ENCODE peak calls at places on chromosomes 6 and 20, in five cellular contexts. X, S, B, P and G are unnamed samples.

GRCh38 chr6:81465859-81466258 is 286.6 kb downstream of the TENT5A start:
- DNase-seq in X (peak), S (no peak), B (no peak), P (no peak), G (peak)

GRCh38 chr6:137799950-137800568 is 67.0 kb upstream of the TNFAIP3 start:
- DNase-seq in X (peak), S (no peak), B (no peak), P (peak), G (peak)

GRCh38 chr6:55009114-55009513 is 162.5 kb downstream of the FAM83B start:
- DNase-seq in X (no peak), S (no peak), B (no peak), P (no peak), G (no peak)

GRCh38 chr20:44993343-44993742 is 27.0 kb downstream of the STK4 start:
- DNase-seq in X (no peak), S (no peak), B (no peak), P (no peak), G (no peak)

GRCh38 chr20:46879386-46879785 is 15.3 kb upstream of the EYA2 start:
- DNase-seq in X (no peak), S (no peak), B (no peak), P (no peak), G (no peak)

GRCh38 chr6:18186033-18186432 is 30.8 kb downstream of the KDM1B start:
- DNase-seq in X (no peak), S (no peak), B (no peak), P (no peak), G (no peak)

GRCh38 chr6:4707011-4707410 is 69.2 kb upstream of the CDYL start:
- DNase-seq in X (no peak), S (no peak), B (no peak), P (no peak), G (no peak)

GRCh38 chr6:99347804-99348203 is 1.7 kb downstream of the FAXC start:
- DNase-seq in X (no peak), S (no peak), B (no peak), P (no peak), G (peak)

GRCh38 chr6:163264662-163265035 is 149.9 kb upstream of the QKI start:
- DNase-seq in X (no peak), S (no peak), B (no peak), P (no peak), G (no peak)
- TF ChIP-seq RFX5 in X (no peak), S (no peak), B (no peak), P (no peak), G (no peak)

DNA sequence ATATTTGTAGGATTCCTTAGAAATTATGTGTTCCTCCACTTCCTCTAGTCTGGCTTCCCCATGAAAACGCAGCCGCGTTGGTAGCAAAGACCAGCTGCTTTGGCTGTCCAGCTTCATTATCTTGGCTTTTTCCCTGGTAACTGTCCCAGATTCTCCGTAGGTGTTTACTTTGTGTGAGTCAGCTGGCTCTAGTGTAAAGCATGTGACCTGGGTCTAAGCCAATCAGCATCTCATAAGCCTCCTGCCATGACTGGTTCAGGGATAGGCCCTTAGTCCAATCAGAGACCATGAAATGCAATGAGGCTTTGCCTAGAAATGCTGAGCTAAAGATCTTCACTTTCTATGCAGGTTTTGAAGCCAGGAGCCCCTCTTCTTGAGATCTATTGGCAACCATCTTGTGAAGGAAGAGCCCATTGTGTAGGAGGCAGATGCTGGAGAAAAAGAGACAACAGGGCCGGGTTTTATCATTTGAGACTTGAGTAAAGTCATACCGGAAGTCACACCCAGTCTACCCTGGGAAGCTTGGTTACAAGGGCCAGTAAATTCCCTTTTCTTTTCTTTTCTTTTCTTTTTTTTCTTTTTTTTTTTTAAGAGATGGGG is 256.6 kb upstream of the RREB1 start:
- DNase-seq in X (peak), S (no peak), B (no peak), P (peak), G (no peak)
- TF ChIP-seq YY1 in X (no peak), S (peak), B (no peak), P (no peak), G (no peak)

GRCh38 chr6:34110610-34111009 is 35.3 kb downstream of the GRM4 start:
- DNase-seq in X (no peak), S (no peak), B (no peak), P (no peak), G (no peak)

GRCh38 chr6:34113532-34113931 is 32.4 kb downstream of the GRM4 start:
- DNase-seq in X (no peak), S (no peak), B (no peak), P (no peak), G (no peak)

GRCh38 chr6:34114695-34115395 is 31.0 kb downstream of the GRM4 start:
- DNase-seq in X (no peak), S (no peak), B (no peak), P (no peak), G (no peak)

GRCh38 chr6:34112102-34112501 is 33.8 kb downstream of the GRM4 start:
- DNase-seq in X (no peak), S (no peak), B (no peak), P (no peak), G (no peak)

DNA sequence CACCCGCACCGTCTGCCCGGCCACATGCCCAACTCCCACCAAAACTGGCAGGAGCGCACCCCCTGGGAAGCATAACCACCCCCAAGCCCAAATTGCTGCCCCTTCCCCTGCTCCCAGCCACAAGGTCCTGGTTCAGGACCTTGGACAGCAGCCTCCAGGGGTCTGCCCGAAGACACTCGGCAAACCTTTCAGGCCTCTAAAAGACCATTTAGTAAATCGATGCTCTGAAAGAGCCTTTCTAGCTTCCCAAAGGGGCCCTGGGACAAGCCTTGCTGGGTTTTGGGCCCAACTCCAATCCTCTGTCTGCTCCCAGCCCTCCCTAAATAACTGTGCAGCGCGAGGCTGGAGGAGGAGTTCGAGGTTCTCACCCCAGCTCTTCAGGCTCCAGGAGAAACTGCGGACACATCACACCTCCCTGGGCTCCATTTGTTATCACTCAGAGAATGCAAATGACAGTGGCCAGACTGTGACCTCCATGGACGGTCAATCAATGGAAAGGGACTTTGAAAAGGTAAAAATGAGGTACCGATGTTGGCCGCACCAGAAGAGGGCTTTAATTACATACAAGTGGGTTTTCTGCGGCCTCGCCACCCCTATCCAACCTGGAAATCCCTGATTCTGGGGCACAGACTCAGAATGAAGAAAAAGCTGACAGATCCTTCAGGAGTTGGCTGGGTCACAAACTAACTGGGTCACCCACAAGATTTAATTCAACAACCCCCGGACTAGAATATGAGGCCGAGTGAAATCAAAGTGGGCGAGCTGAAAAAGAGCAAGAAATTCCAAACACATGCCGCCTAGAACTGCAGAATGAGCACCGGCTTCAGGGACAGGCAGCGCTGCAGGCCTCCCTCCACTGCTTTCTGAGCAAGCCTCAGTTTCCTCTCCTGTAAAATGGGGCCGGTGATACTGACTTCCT is 30.2 kb downstream of the GRM4 start:
- DNase-seq in X (no peak), S (no peak), B (peak), P (peak), G (no peak)
- TF ChIP-seq RFX5 in X (no peak), S (no peak), B (no peak), P (no peak), G (no peak)

DNA sequence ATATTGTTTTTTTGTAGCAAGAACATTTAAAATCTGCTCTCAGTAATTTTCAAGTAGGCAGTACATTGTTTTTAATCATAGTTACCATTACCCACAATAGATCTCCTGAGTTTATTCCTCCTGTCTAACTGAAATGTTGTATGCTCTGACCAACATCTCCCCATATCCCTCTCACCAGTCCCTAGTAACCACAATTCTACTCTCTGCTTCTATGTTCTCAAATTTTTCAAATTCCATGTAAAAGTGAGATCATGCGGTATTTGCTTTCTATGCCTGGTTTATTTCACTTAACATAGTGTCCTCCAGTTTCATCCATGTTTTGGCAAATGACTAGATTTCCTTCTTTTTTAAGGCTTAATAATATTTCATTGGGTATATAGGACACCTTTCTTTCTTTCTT is 300.5 kb downstream of the KCNQ5 start:
- DNase-seq in X (no peak), S (no peak), B (no peak), P (no peak), G (no peak)
- TF ChIP-seq YY1 in X (no peak), S (no peak), B (no peak), P (no peak), G (no peak)

DNA sequence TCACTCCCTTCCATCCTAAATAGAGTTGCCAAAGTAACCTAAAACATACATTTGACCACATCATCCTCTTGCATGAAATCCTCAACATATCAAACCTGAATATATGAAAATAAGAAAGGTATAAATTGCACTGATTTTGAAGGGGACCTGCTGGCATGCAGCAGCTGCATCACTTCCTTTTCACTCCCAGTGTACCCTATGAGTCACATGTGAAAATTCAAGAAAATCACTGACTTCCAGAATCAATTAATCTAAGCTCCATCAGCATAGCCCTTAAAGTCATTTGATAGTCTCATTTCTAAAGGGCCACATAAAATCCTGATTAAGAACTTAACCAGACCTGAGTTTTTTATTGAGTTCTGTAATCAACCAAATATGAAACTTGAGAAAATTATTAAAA is 24.3 kb downstream of the SNX14 start:
- DNase-seq in X (no peak), S (no peak), B (no peak), P (no peak), G (no peak)
- TF ChIP-seq RFX5 in X (no peak), S (no peak), B (no peak), P (no peak), G (no peak)

GRCh38 chr6:17167327-17167979 is 65.6 kb downstream of the STMND1 start:
- DNase-seq in X (peak), S (no peak), B (peak), P (no peak), G (peak)
- TF ChIP-seq YY1 in X (no peak), S (no peak), B (no peak), P (no peak), G (no peak)

GRCh38 chr20:8601542-8601912 is 467.4 kb upstream of the PLCB4 start:
- DNase-seq in X (no peak), S (peak), B (no peak), P (no peak), G (no peak)
- TF ChIP-seq RFX5 in X (no peak), S (no peak), B (no peak), P (no peak), G (no peak)

DNA sequence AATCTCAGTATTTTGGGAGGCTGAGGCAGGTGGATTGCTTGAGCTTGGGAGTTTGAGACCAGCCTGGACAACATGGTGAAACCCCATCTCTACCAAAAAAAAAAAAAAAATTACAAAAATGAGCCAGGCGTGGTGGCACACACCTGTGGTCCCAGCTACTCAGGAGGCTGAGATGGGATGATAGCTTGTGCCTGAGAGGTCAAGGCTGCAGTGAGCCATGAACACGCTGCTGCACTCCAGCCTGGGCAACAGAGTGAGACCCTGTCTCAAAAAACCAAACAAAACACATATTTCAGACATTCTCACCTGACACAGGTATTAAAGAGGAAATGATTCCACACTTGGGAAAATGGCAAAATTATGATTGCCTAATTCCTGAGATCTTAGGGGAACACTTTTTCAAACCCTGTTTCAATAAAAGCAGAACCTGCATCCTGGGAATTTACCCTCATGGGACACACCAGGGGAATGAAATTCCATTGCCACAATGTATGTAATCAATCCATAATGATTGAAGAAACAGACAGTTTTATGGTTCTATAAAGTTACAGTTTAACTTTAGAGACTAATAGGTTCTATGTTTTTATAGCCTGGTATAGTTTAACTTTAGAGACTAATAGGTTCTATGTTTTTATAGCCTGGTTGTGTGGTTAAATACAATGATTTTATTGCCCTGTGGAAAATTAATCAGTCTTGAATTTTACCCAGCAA is 29.6 kb upstream of the DNAAF9 start:
- DNase-seq in X (no peak), S (no peak), B (no peak), P (no peak), G (no peak)
- TF ChIP-seq YY1 in X (no peak), S (no peak), B (no peak), P (no peak), G (no peak)